ENCODE peak calls at places on chromosomes 2 and 18, in nine cellular contexts. X is vagina, K is stomach, P is transverse colon, B is breast epithelium, V is HCT116, L is K562, O is GM12891, M is esophagus muscularis mucosa. I is an unnamed sample.

GRCh38 chr2:237693281-237694039 is 66.1 kb downstream of the LRRFIP1 start:
- DNase-seq in X (no peak), K (no peak), P (peak), B (no peak), V (no peak), L (peak), O (no peak), M (no peak), I (peak)

GRCh38 chr2:173104156-173104555 is 28.5 kb downstream of the MAP3K20 start:
- DNase-seq in X (no peak), K (no peak), P (no peak), B (no peak), V (no peak), L (no peak), O (no peak), M (no peak), I (no peak)

GRCh38 chr2:164495491-164496223 is 125.6 kb downstream of the GRB14 start:
- DNase-seq in X (no peak), K (no peak), P (no peak), B (no peak), V (peak), L (peak), O (no peak), M (no peak), I (no peak)

GRCh38 chr2:24362253-24362652 is 1.9 kb upstream of the ITSN2 start:
- DNase-seq in X (no peak), K (no peak), P (no peak), B (no peak), V (no peak), L (peak), O (no peak), M (no peak), I (no peak)

GRCh38 chr18:59228361-59228760 is 8.4 kb downstream of the GRP start:
- DNase-seq in X (no peak), K (no peak), P (no peak), B (no peak), V (no peak), L (no peak), O (no peak), M (peak), I (no peak)

GRCh38 chr18:22485808-22486244 is 68.1 kb upstream of the CTAGE1 start:
- DNase-seq in X (no peak), K (no peak), P (no peak), B (no peak), V (no peak), L (no peak), O (no peak), M (no peak), I (no peak)

GRCh38 chr18:53380063-53380639 is 844.3 kb downstream of the MBD2 start:
- DNase-seq in X (no peak), K (no peak), P (no peak), B (no peak), V (peak), L (peak), O (no peak), M (no peak), I (no peak)

GRCh38 chr2:60094450-60094929 is 459.0 kb downstream of the BCL11A start:
- DNase-seq in X (no peak), K (peak), P (peak), B (no peak), V (no peak), L (no peak), O (no peak), M (no peak), I (no peak)

GRCh38 chr2:240568678-240569522 is 616 bp downstream of the RNPEPL1 start:
- DNase-seq in X (no peak), K (peak), P (peak), B (peak), V (no peak), L (peak), O (peak), M (no peak), I (peak)

GRCh38 chr2:160730296-160730995 is 236.8 kb upstream of the RBMS1 start:
- DNase-seq in X (no peak), K (no peak), P (no peak), B (no peak), V (no peak), L (no peak), O (no peak), M (no peak), I (no peak)

GRCh38 chr2:40062381-40062780 is 283.3 kb upstream of the THUMPD2 start:
- DNase-seq in X (no peak), K (no peak), P (no peak), B (no peak), V (no peak), L (no peak), O (no peak), M (no peak), I (no peak)

GRCh38 chr2:219282375-219282774 is 3.2 kb downstream of the DNAJB2 start:
- DNase-seq in X (no peak), K (no peak), P (no peak), B (no peak), V (no peak), L (no peak), O (no peak), M (no peak), I (peak)

GRCh38 chr2:1991126-1991525 is 246.8 kb upstream of the PXDN start:
- DNase-seq in X (no peak), K (no peak), P (no peak), B (no peak), V (no peak), L (no peak), O (no peak), M (no peak), I (no peak)

GRCh38 chr2:15868186-15868585 is 72.2 kb upstream of the MYCN start:
- DNase-seq in X (no peak), K (no peak), P (no peak), B (no peak), V (no peak), L (no peak), O (no peak), M (no peak), I (no peak)

GRCh38 chr18:44411971-44412370 is 268.7 kb upstream of the SETBP1 start:
- DNase-seq in X (no peak), K (no peak), P (no peak), B (no peak), V (no peak), L (no peak), O (no peak), M (no peak), I (no peak)

GRCh38 chr2:63057249-63058148 is 6.9 kb downstream of the OTX1 start:
- DNase-seq in X (peak), K (no peak), P (no peak), B (no peak), V (no peak), L (no peak), O (no peak), M (peak), I (no peak)

DNA sequence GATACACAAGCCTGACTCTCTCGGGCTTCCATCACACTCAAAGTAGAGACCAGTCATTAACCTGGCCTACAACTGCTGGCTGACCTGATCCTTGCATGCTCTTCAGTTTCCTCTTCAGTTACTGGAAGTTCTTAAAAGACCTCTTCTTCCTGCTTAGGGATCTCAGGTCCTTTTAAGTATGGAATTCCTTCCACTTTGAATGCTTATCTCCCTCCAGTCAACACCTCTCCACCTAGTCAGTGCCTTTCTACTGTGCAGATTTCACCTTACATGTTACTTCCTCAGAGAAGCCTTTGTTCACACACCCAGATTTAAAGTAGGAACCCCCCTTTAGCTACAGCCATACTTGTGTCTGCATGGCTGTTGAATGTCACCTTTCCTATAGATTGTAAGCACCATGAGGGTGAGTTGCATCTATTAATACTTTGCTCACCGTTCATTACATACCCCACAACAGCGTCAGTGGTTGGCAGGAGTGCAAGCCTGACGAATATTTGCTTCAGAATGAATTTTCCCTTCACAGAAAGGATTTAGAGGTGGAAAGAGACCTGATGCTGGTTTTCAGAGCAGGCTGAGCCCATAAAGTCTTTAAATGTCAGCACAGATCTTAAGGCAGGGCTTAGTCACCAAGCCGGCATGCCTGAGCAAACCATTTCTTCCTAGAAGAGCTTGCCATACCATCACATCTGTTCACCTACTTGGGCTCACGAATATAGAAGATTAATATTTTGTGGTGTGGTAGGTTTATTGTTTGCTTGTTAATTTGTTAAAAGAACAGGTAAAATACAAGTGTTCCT is 90.1 kb downstream of the ACVR1 start:
- DNase-seq in X (no peak), K (no peak), P (no peak), B (no peak), V (no peak), L (peak), O (no peak), M (no peak), I (no peak)
- TF ChIP-seq POLR2AphosphoS5 in X (no peak), K (no peak), P (no peak), B (no peak), V (no peak), L (no peak), O (no peak), M (no peak), I (no peak)

GRCh38 chr2:64987001-64987962 is 1.9 kb upstream of the SLC1A4 start:
- DNase-seq in X (no peak), K (no peak), P (no peak), B (no peak), V (no peak), L (peak), O (no peak), M (no peak), I (no peak)
- TF ChIP-seq POLR2AphosphoS5 in X (no peak), K (no peak), P (no peak), B (no peak), V (no peak), L (no peak), O (peak), M (no peak), I (no peak)

GRCh38 chr2:143261986-143262784 is 133.0 kb downstream of the ARHGAP15 start:
- DNase-seq in X (no peak), K (no peak), P (peak), B (no peak), V (no peak), L (no peak), O (no peak), M (no peak), I (no peak)
- TF ChIP-seq POLR2AphosphoS5 in X (no peak), K (no peak), P (no peak), B (no peak), V (no peak), L (no peak), O (no peak), M (no peak), I (no peak)

DNA sequence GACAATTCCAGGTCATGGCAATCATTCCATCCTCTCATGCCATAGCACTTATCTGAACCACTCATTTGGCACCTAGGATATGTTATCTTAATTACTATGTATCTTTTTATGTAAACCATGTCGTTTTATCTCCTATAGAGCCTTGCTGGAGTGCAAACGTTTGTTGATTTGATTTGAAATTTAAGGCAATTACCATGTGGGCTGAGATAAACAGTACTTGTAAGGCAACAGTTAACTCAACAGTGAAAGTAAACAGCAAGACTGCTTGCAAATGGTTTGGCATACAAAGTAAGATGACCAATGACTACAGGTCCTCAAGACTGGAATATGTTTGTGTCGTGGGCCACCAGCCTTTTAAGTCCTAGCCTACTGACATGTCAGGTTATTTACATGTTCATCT is 133.7 kb upstream of the ZFP36L2 start:
- DNase-seq in X (no peak), K (no peak), P (no peak), B (no peak), V (no peak), L (no peak), O (no peak), M (no peak), I (no peak)
- TF ChIP-seq POLR2AphosphoS5 in X (no peak), K (no peak), P (no peak), B (no peak), V (no peak), L (no peak), O (no peak), M (no peak), I (no peak)

GRCh38 chr2:113240915-113241911 is 37.5 kb downstream of the PAX8 start:
- DNase-seq in X (peak), K (peak), P (peak), B (peak), V (peak), L (peak), O (no peak), M (peak), I (peak)
- TF ChIP-seq POLR2AphosphoS5 in X (peak), K (no peak), P (peak), B (peak), V (peak), L (no peak), O (no peak), M (peak), I (peak)

DNA sequence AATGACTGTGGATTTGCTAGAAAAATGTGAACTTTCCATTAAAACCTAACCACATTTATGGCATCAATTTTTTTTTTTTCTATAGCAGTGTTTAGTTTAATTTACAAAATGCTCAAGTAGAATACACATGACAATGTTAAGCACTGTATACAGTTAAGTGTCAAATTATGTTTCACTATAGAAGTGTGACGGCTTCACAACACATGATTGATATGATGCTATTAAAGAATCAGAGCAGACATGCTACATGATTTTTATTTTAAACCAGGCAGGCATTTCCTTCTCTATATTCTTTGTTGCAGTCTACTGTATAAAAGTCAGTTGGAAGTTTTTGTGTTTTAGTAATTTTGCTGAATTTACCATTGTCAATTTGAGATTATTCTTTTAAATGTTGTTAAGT is 43.6 kb downstream of the PROKR1 start:
- DNase-seq in X (no peak), K (no peak), P (no peak), B (no peak), V (no peak), L (no peak), O (no peak), M (no peak), I (no peak)
- TF ChIP-seq POLR2AphosphoS5 in X (no peak), K (no peak), P (no peak), B (no peak), V (no peak), L (no peak), O (no peak), M (no peak), I (no peak)

DNA sequence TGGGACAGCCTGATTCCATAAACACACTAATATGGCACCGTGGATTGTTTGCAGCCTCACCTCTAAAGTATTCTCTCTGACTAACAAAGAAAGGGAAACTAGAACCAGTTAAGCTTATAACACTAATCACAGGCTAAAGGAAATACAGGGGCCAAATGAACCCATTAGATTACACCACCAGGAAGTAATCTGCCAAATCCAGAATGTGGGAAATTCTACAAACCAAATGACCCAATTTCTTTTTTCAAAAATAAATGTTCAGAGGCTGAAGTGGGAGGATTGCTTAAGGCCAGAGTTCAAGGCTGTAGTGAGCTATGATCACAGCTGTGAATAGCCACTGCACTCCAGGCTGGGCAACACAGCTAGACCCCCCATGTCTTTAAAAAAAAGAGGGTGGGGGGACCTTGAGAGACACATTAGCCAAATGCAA is 1.5 kb upstream of the MPPE1 start:
- DNase-seq in X (no peak), K (no peak), P (no peak), B (no peak), V (no peak), L (no peak), O (no peak), M (no peak), I (no peak)
- TF ChIP-seq POLR2AphosphoS5 in X (no peak), K (no peak), P (peak), B (no peak), V (no peak), L (no peak), O (no peak), M (no peak), I (peak)

GRCh38 chr2:190357596-190357995 is 14.2 kb downstream of the INPP1 start:
- DNase-seq in X (no peak), K (no peak), P (no peak), B (no peak), V (no peak), L (no peak), O (no peak), M (no peak), I (no peak)

GRCh38 chr2:190360965-190361364 is 17.6 kb downstream of the INPP1 start:
- DNase-seq in X (no peak), K (no peak), P (no peak), B (no peak), V (no peak), L (no peak), O (no peak), M (no peak), I (no peak)

GRCh38 chr2:190361572-190361971 is 18.2 kb downstream of the INPP1 start:
- DNase-seq in X (no peak), K (no peak), P (no peak), B (no peak), V (no peak), L (no peak), O (no peak), M (no peak), I (no peak)

GRCh38 chr2:190360561-190360960 is 17.2 kb downstream of the INPP1 start:
- DNase-seq in X (no peak), K (no peak), P (no peak), B (no peak), V (no peak), L (no peak), O (no peak), M (no peak), I (no peak)

DNA sequence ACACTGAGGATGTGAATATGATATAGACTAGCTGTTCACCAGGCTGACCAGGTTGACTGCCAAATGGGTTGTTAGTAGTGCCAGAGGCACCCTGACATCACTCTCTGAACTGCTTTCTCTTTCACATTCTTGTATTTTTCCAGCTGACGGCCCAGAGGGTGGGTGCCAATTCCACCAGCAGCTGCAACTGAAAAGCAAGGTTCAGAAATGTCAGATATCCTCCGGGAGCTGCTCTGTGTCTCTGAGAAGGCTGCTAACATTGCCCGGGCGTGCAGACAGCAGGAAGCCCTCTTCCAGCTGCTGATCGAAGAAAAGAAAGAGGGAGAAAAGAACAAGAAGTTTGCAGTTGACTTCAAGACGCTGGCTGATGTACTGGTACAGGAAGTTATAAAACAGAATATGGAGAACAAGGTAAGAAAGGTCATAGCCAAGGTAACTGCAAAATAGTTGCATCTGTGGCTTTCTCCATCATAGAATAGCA is 16.5 kb downstream of the INPP1 start:
- DNase-seq in X (no peak), K (peak), P (peak), B (peak), V (no peak), L (no peak), O (no peak), M (no peak), I (peak)
- TF ChIP-seq POLR2AphosphoS5 in X (no peak), K (peak), P (no peak), B (no peak), V (no peak), L (no peak), O (no peak), M (peak), I (peak)